ENCODE peak calls at places on chromosome 14, in four cellular contexts. One of them, this sample, is unnamed.

GRCh38 chr14:31025335-31026075 is at the start of gene AP4S1:
- DNase-seq in K562: peak; percentile 58
- DNase-seq in SK-N-SH: peak; percentile 65
- DNase-seq in GM12878: no peak
- DNase-seq in this sample: no peak

GRCh38 chr14:59428581-59429012 is 36.6 kb downstream of the GPR135 start:
- DNase-seq in SK-N-SH: no peak
- DNase-seq in K562: no peak
- DNase-seq in GM12878: no peak
- DNase-seq in this sample: peak; percentile 83

GRCh38 chr14:71594828-71595227 is 337.4 kb upstream of the RGS6 start:
- DNase-seq in SK-N-SH: no peak
- DNase-seq in K562: peak; percentile 13
- DNase-seq in GM12878: no peak
- DNase-seq in this sample: peak; percentile 32

GRCh38 chr14:102523200-102524025 is 13.8 kb upstream of the ANKRD9 start:
- DNase-seq in SK-N-SH: no peak
- DNase-seq in GM12878: no peak
- DNase-seq in K562: no peak
- DNase-seq in this sample: no peak

GRCh38 chr14:50380455-50380854 is 16.2 kb downstream of the CDKL1 start:
- DNase-seq in K562: no peak
- DNase-seq in GM12878: no peak
- DNase-seq in SK-N-SH: no peak
- DNase-seq in this sample: no peak

GRCh38 chr14:102966681-102967505 is 44.4 kb downstream of the AMN start:
- DNase-seq in SK-N-SH: no peak
- DNase-seq in GM12878: no peak
- DNase-seq in K562: no peak
- DNase-seq in this sample: no peak

GRCh38 chr14:66234411-66234810 is 251.8 kb upstream of the CCDC196 start:
- DNase-seq in SK-N-SH: peak; percentile 28
- DNase-seq in GM12878: no peak
- DNase-seq in K562: no peak
- DNase-seq in this sample: no peak

GRCh38 chr14:74357585-74357984 is 9.3 kb downstream of the VRTN start:
- DNase-seq in GM12878: no peak
- DNase-seq in K562: no peak
- DNase-seq in SK-N-SH: no peak
- DNase-seq in this sample: no peak

GRCh38 chr14:79161576-79161975 is 991.4 kb downstream of the NRXN3 start:
- DNase-seq in K562: peak; percentile 1
- DNase-seq in GM12878: no peak
- DNase-seq in SK-N-SH: no peak
- DNase-seq in this sample: peak; percentile 56

GRCh38 chr14:24372701-24373416 is 4.9 kb downstream of the NFATC4 start:
- DNase-seq in SK-N-SH: peak; percentile 44
- DNase-seq in GM12878: no peak
- DNase-seq in K562: no peak
- DNase-seq in this sample: no peak

GRCh38 chr14:76201162-76201561 is 49.4 kb downstream of the GPATCH2L start:
- DNase-seq in GM12878: no peak
- DNase-seq in SK-N-SH: no peak
- DNase-seq in K562: no peak
- DNase-seq in this sample: peak; percentile 98

DNA sequence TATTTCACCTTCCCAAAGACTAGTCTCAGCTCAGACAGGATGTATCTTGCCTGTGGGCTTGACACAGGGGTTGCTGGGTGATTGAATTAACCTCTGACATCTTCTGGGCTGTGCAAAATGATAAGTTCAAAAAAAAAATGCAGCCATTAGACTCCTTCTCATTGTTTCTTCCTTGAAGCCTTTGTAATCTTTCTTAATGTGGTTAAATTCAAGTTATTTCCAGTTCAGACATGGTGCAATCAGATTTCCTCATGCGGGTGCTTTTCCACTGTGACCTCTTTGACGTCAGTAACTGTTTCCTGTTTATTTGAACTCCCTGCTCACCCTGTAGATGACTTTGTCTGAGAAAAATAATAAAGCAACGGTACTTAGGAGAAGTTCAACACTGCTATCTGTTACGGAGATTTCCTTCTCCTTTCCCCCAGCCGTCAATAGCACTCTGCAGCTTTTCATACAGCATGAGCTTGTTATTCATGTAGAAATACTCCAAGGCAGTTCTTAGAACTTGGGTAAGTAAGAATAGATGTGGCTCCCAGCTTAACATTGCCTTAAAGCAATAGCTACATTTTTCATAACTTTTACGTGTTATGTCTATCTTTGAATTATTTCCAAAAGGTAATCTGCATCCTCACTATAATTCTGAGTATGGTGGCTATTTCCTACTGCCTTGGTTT is 155.5 kb downstream of the PRKCH start:
- DNase-seq in GM12878: no peak
- DNase-seq in SK-N-SH: peak; percentile 36
- DNase-seq in K562: peak; percentile 18
- DNase-seq in this sample: peak; percentile 99
- H2AFZ ChIP-seq in GM12878: peak overlapping the region; percentile 45
- H2AFZ ChIP-seq in SK-N-SH: no peak overlapping the region
- H2AFZ ChIP-seq in K562: peak overlapping the region; percentile 42
- H2AFZ ChIP-seq in this sample: peak overlapping the region; percentile 36

DNA sequence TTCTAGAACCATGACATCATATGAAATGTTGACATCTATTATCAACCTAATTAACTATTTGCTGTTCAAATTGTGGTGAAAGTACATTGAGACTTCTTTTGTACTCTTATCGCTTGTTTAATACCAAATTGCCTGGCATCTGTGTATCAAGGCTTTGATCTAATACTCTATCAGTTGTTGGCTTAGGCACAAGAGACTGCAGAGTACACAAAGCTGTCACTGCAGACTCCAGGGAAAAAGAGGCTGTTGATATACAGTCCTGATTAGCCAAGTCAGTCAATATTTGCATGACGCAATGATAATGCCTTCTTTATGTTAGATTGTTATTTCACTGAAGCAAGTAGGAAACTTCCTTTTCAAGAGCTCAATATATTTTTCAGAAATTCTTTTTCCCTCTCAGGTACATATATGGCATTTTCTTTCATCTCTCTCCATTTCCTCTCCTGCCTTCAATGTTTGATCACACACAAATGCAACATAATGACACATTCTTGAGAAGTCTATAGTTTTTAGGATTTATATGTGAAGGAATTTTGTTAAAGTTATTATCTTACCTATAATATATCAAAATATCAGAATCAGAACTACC is 32.3 kb upstream of the PTCSC3 start:
- DNase-seq in SK-N-SH: no peak
- DNase-seq in K562: no peak
- DNase-seq in GM12878: no peak
- DNase-seq in this sample: no peak
- TF ChIP-seq RCOR1 in SK-N-SH: no peak
- TF ChIP-seq RCOR1 in K562: no peak
- TF ChIP-seq RCOR1 in GM12878: no peak
- TF ChIP-seq RCOR1 in this sample: no peak

GRCh38 chr14:104135904-104136471 is 2.4 kb upstream of the KIF26A start:
- DNase-seq in K562: no peak
- DNase-seq in SK-N-SH: peak; percentile 90
- DNase-seq in GM12878: no peak
- DNase-seq in this sample: no peak
- TF ChIP-seq USF2 in K562: no peak
- TF ChIP-seq USF2 in SK-N-SH: no peak
- TF ChIP-seq USF2 in GM12878: no peak
- TF ChIP-seq USF2 in this sample: no peak

DNA sequence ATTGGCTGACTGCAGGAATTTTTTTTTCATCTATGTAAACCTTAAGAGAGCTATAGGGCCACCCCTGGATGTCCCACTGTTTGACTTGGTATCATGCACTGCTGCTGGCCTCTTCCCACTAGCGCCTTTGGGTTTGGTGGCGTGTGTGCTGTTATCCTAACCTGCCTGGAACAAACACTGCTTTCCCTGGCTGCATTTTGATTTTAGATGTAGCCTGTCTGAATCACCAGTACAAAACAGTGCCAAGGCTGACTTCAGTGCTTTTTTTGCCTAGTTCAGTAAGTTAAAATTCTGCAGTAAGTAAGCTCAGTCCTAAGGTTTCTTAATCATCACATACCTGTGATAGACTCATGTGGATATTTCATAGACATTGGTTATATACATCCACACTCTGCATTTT is 99.2 kb downstream of the EML1 start:
- DNase-seq in SK-N-SH: no peak
- DNase-seq in K562: no peak
- DNase-seq in GM12878: no peak
- DNase-seq in this sample: peak; percentile 50
- H2AFZ ChIP-seq in SK-N-SH: no peak overlapping the region
- H2AFZ ChIP-seq in K562: no peak overlapping the region
- H2AFZ ChIP-seq in GM12878: no peak overlapping the region
- H2AFZ ChIP-seq in this sample: no peak overlapping the region